ENCODE peak calls at places on chromosomes 7 and 10, in six cellular contexts. M is Peyer's patch, U is AG04449, L is BE2C, R is GM23338, I is OCI-LY7. J is an unnamed sample.

GRCh38 chr7:47572939-47573757 is 8.8 kb downstream of the TNS3 start:
- DNase-seq in M (no peak), U (no peak), L (no peak), R (peak), I (no peak), J (no peak)

GRCh38 chr7:108735814-108736213 is 166.1 kb downstream of the DNAJB9 start:
- DNase-seq in M (no peak), U (no peak), L (no peak), R (no peak), I (no peak), J (no peak)

GRCh38 chr10:32055478-32056135 is 618 bp downstream of the KIF5B start:
- DNase-seq in M (peak), U (no peak), L (peak), R (peak), I (peak), J (peak)

GRCh38 chr10:126278846-126279245 is 109.4 kb downstream of the ADAM12 start:
- DNase-seq in M (no peak), U (no peak), L (no peak), R (peak), I (no peak), J (no peak)

GRCh38 chr10:61835909-61836232 is 65.6 kb upstream of the ARID5B start:
- DNase-seq in M (no peak), U (no peak), L (no peak), R (no peak), I (no peak), J (peak)

GRCh38 chr7:36291387-36292316 is 98.0 kb upstream of the ANLN start:
- DNase-seq in M (peak), U (no peak), L (peak), R (peak), I (peak), J (peak)

GRCh38 chr10:68172324-68172723 is 59.6 kb downstream of the ATOH7 start:
- DNase-seq in M (no peak), U (no peak), L (no peak), R (no peak), I (peak), J (no peak)

GRCh38 chr10:110525349-110526260 is 27.9 kb downstream of the DUSP5 start:
- DNase-seq in M (no peak), U (no peak), L (no peak), R (no peak), I (no peak), J (peak)

GRCh38 chr7:37182011-37182478 is 266.6 kb downstream of the ELMO1 start:
- DNase-seq in M (peak), U (no peak), L (peak), R (peak), I (peak), J (peak)

GRCh38 chr10:80684217-80684616 is 146.5 kb downstream of the SH2D4B start:
- DNase-seq in M (no peak), U (no peak), L (no peak), R (peak), I (peak), J (peak)

GRCh38 chr10:80681142-80681541 is 143.4 kb downstream of the SH2D4B start:
- DNase-seq in M (no peak), U (no peak), L (no peak), R (no peak), I (no peak), J (no peak)

GRCh38 chr10:80686734-80687561 is 149.2 kb downstream of the SH2D4B start:
- DNase-seq in M (no peak), U (no peak), L (no peak), R (peak), I (no peak), J (no peak)

GRCh38 chr10:80690434-80690833 is 152.7 kb downstream of the SH2D4B start:
- DNase-seq in M (no peak), U (no peak), L (no peak), R (no peak), I (no peak), J (no peak)

DNA sequence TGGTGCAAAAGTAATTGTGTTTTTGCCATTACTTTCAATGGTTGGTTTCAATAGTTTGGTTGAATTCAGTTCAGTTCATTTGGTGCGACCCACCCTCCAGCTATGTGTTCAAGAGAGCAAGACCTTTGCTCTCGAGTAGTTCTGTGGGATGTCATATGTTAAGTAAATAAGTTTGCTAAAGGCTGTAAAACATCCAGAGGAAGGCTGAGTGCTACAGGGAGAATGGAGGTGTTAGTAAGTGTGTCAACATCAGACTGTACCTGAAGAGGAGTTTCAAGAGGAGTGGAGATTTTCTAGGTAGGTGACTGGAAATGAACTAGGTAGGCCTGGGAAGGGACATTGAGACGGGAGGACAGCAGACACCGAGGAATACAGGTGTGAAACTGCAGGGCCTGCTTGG is 147.7 kb downstream of the SH2D4B start:
- DNase-seq in M (no peak), U (no peak), L (no peak), R (no peak), I (no peak), J (no peak)
- TF ChIP-seq CTCF in M (no peak), U (no peak), L (no peak), R (no peak), I (no peak), J (no peak)

GRCh38 chr10:98416589-98416988 is 1.6 kb upstream of the PYROXD2 start:
- DNase-seq in M (peak), U (no peak), L (no peak), R (no peak), I (no peak), J (no peak)
- TF ChIP-seq CTCF in M (no peak), U (no peak), L (no peak), R (no peak), I (no peak), J (no peak)

GRCh38 chr7:106369349-106369748 is 84.6 kb upstream of the NAMPT start:
- DNase-seq in M (no peak), U (no peak), L (no peak), R (no peak), I (no peak), J (peak)

GRCh38 chr7:106367664-106368063 is 82.9 kb upstream of the NAMPT start:
- DNase-seq in M (no peak), U (no peak), L (no peak), R (no peak), I (no peak), J (no peak)

GRCh38 chr7:106369816-106370215 is 85.0 kb upstream of the NAMPT start:
- DNase-seq in M (no peak), U (no peak), L (no peak), R (no peak), I (no peak), J (no peak)

GRCh38 chr7:106365252-106366005 is 80.6 kb upstream of the NAMPT start:
- DNase-seq in M (no peak), U (no peak), L (no peak), R (no peak), I (no peak), J (no peak)

GRCh38 chr7:106367018-106367420 is 82.2 kb upstream of the NAMPT start:
- DNase-seq in M (no peak), U (no peak), L (no peak), R (peak), I (peak), J (peak)
- TF ChIP-seq CTCF in M (peak), U (peak), L (peak), R (peak), I (peak), J (peak)

GRCh38 chr10:15244635-15245197 is 76.2 kb upstream of the NMT2 start:
- DNase-seq in M (no peak), U (no peak), L (no peak), R (no peak), I (no peak), J (no peak)

DNA sequence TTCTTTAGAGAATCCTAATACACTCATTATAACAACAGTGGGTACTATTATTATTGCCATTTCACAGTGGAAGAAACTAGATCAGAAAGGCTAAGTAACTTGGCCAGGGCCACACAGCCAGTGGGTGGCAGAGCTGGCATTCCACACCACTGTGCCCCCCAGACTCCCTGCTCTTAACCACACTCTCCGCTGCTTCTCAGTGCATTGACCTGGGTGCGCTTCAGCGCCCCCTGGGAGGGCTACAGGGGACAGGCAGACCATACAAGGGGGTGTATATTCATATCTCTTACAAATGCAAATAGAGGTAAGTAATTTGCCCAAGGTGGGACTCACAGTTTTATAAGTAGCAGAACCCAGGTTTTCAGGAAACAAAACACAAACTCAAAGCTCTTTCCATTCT is 77.0 kb upstream of the NMT2 start:
- DNase-seq in M (peak), U (no peak), L (peak), R (peak), I (peak), J (no peak)
- TF ChIP-seq CTCF in M (no peak), U (peak), L (peak), R (peak), I (peak), J (peak)

DNA sequence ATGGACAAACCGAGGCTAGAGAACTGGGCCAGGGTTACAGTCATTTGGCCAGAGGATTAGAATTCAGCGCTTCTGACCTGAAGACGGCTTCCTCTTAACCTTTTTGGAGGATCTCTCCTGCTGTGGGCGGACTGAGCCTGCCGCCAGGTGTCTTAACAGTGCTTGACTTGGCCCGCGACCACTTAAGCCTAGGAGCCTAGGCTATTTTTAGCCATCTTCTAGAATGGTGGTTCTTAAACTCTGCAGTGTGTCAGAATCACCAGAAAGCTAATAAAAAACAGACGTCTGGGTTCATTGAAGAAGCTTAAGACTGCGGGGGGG is 722 bp downstream of the MDH2 start:
- DNase-seq in M (no peak), U (no peak), L (no peak), R (peak), I (peak), J (no peak)
- TF ChIP-seq CTCF in M (peak), U (no peak), L (peak), R (peak), I (no peak), J (peak)

GRCh38 chr7:99876933-99877332 is at the start of gene OR2AE1:
- DNase-seq in M (no peak), U (no peak), L (no peak), R (no peak), I (no peak), J (no peak)

GRCh38 chr7:99881370-99881769 is 4.5 kb upstream of the OR2AE1 start:
- DNase-seq in M (no peak), U (no peak), L (no peak), R (no peak), I (no peak), J (no peak)

GRCh38 chr7:99876491-99876890 is 342 bp downstream of the OR2AE1 start:
- DNase-seq in M (no peak), U (no peak), L (no peak), R (no peak), I (no peak), J (no peak)
- TF ChIP-seq CTCF in M (no peak), U (no peak), L (no peak), R (peak), I (peak), J (no peak)

GRCh38 chr10:92993671-92994304 is 66.8 kb upstream of the CYP26C1 start:
- DNase-seq in M (no peak), U (no peak), L (peak), R (no peak), I (no peak), J (no peak)

GRCh38 chr10:92990615-92991014 is 70.0 kb upstream of the CYP26C1 start:
- DNase-seq in M (no peak), U (no peak), L (no peak), R (no peak), I (no peak), J (peak)

GRCh38 chr10:92989250-92989649 is 71.3 kb upstream of the CYP26C1 start:
- DNase-seq in M (no peak), U (no peak), L (no peak), R (no peak), I (no peak), J (no peak)
- TF ChIP-seq CTCF in M (no peak), U (no peak), L (no peak), R (no peak), I (no peak), J (no peak)

DNA sequence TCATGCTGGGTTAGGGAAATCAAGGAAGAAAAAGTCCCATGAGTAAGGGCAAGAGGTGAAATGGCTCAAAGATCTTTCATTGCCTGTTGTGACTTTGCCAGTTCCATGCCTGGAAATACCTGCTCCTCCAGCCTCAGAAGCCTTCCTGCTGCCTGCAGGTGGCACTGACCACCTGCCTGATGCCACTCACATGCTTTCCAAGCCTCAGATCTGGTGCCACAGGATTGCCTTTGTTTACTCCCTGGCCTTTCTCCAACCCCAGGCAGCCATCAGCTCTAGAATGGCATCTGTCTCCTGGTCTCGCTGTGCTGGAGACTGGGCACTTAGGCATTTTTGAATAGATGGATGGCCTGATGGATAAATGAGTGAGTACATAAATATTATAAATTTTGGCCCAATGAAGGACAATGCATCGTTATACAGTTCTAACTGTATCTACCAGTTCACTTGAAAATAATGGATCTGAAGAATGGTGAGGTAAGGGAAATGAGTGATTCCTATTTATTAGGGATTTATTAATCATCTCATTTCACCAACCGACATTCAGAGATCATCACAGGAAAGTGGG is 657.2 kb downstream of the INHBA start:
- DNase-seq in M (no peak), U (no peak), L (no peak), R (no peak), I (peak), J (no peak)
- TF ChIP-seq CTCF in M (peak), U (no peak), L (no peak), R (peak), I (peak), J (peak)

DNA sequence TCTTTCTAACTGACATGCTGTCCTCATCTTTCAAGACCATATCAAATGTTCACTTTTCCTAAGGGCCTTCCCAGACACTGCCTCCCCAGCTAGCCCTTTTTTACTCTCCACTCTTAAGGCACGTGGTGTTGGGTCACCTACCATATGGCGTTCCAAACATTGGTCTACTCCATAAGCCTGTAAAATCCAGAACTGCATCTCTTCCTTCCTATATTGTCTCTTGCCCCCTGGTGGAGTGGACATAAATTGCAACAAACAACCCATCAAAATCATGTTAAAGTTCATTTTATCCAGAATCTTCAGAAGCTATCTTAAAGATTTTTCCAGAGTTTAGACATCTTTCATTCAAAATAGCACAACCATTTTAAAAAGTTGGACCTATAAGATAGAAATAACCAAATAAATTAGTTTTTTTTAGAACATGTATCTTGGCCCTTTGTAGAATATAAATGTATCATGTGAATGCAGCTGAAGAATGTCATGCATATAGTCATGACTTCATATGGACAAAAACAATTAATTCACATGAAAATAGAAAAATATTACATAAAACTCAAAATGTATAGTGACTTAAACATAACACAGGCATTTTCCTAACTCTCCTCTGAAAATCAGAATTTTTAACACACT is 180.6 kb upstream of the CHRM2 start:
- DNase-seq in M (no peak), U (no peak), L (peak), R (peak), I (peak), J (peak)
- TF ChIP-seq CTCF in M (no peak), U (peak), L (peak), R (peak), I (peak), J (peak)

GRCh38 chr7:142906643-142907042 is 21.1 kb upstream of the TRPV6 start:
- DNase-seq in M (no peak), U (no peak), L (no peak), R (no peak), I (no peak), J (no peak)

GRCh38 chr7:142905759-142906158 is 20.2 kb upstream of the TRPV6 start:
- DNase-seq in M (no peak), U (no peak), L (no peak), R (no peak), I (no peak), J (no peak)

GRCh38 chr7:142909921-142910521 is 23.5 kb downstream of the TRPV5 start:
- DNase-seq in M (no peak), U (no peak), L (no peak), R (no peak), I (no peak), J (no peak)

GRCh38 chr7:142908290-142908689 is 22.7 kb upstream of the TRPV6 start:
- DNase-seq in M (no peak), U (no peak), L (no peak), R (no peak), I (no peak), J (no peak)

DNA sequence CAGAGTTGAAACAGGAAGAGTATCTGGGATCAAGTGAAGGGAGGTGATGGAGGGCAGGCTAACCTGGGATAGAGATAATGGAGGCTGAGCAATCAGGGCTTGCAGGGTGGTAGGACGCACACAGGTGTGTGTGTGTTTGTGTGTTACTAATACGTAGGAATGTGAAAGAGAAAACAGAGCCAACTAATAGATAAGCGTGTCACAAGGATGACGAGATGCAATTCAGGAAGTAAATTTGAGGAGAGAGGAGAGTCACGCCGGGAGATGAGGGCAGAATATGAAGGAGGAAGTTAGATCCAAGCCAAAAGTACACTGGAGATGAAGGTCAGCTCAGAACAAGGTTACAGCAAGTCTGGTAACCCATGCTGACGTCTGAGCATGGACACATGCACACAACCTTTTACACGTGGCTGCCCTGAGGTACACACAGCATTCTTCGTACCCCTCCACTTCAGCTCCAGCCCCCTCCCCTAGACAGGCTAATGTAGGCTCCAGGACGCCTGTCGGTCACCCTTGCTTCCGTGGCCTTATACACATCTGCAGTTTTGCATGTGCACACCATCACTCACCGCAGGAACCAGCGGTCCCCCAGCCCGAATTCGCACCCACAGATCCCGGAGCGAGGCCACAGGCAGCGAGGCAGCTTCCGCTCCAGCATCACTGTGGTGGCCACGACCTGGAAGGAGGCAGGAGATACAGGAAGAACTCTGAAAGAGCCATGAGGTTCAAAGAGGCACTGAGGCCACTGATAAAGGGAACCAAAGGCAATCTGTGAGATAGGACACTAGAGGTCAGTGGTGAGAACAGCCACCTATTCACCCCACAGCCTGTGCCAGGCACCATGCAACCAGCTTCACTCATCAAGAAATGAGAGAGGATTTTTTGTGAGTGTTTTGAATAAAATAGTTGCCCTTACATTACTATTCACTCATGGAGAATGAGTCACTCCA is 23.7 kb upstream of the TRPV6 start:
- DNase-seq in M (no peak), U (no peak), L (no peak), R (peak), I (peak), J (no peak)
- TF ChIP-seq CTCF in M (no peak), U (no peak), L (peak), R (peak), I (peak), J (no peak)